ENCODE peak calls at places on chromosomes 1 and 21, in five cellular contexts. O, X, T, L and Q are unnamed samples.

GRCh38 chr1:9825101-9826074 is 1.6 kb upstream of the CLSTN1 start:
- DNase-seq in X (peak; percentile 60), O (peak; percentile 40), L (peak; percentile 52), T (no peak), Q (no peak)

GRCh38 chr1:17673335-17674075 is 81.6 kb upstream of the ACTL8 start:
- DNase-seq in X (no peak), L (no peak), O (no peak), T (no peak), Q (no peak)

GRCh38 chr1:218304281-218305039 is 19.4 kb downstream of the RRP15 start:
- DNase-seq in X (peak; percentile 88), T (no peak), L (no peak), O (no peak), Q (no peak)

GRCh38 chr1:145696630-145696960 is 10.6 kb downstream of the PDZK1 start:
- DNase-seq in X (no peak), T (no peak), L (no peak), O (no peak), Q (no peak)

GRCh38 chr1:222250376-222250775 is 297.5 kb downstream of the HHIPL2 start:
- DNase-seq in T (no peak), X (no peak), O (no peak), L (no peak), Q (no peak)

GRCh38 chr1:180262628-180263488 is 32.8 kb downstream of the LHX4 start:
- DNase-seq in X (no peak), T (no peak), L (peak; percentile 46), O (no peak), Q (no peak)

GRCh38 chr1:46735708-46736324 is 16.9 kb upstream of the EFCAB14 start:
- DNase-seq in O (peak; percentile 15), T (peak; percentile 2), L (no peak), X (no peak), Q (no peak)

GRCh38 chr1:205604825-205605544 is 26.8 kb downstream of the ELK4 start:
- DNase-seq in X (no peak), O (no peak), T (no peak), L (no peak), Q (no peak)

GRCh38 chr1:159753386-159753785 is 27.4 kb upstream of the DUSP23 start:
- DNase-seq in L (peak; percentile 82), O (no peak), X (no peak), T (no peak), Q (no peak)

GRCh38 chr1:224592636-224593579 is 23.2 kb upstream of the CNIH3 start:
- DNase-seq in T (no peak), X (no peak), O (no peak), L (no peak), Q (no peak)

GRCh38 chr1:67149179-67149770 is 14.5 kb upstream of the C1orf141 start:
- DNase-seq in O (peak; percentile 70), T (peak; percentile 37), X (peak; percentile 45), L (peak; percentile 69), Q (no peak)

GRCh38 chr1:203124011-203124410 is 3.5 kb upstream of the ADORA1 start:
- DNase-seq in X (no peak), T (no peak), O (no peak), L (no peak), Q (no peak)

GRCh38 chr1:20063861-20064292 is 6.1 kb upstream of the PLA2G5 start:
- DNase-seq in T (no peak), X (no peak), O (no peak), L (no peak), Q (no peak)

GRCh38 chr1:204711947-204712701 is 26.6 kb upstream of the LRRN2 start:
- DNase-seq in O (no peak), X (peak; percentile 57), T (no peak), L (no peak), Q (no peak)

GRCh38 chr1:19432943-19433609 is 52.3 kb downstream of the CAPZB start:
- DNase-seq in O (no peak), X (no peak), T (no peak), L (no peak), Q (no peak)

GRCh38 chr21:14875704-14876364 is 189.0 kb downstream of the NRIP1 start:
- DNase-seq in L (no peak), T (no peak), O (no peak), X (no peak), Q (no peak)

GRCh38 chr1:244304156-244304555 is 147.6 kb downstream of the ADSS2 start:
- DNase-seq in T (no peak), O (no peak), X (no peak), L (no peak), Q (no peak)

GRCh38 chr1:39129514-39129913 is 75.0 kb upstream of the MACF1 start:
- DNase-seq in T (no peak), O (no peak), X (no peak), L (no peak), Q (no peak)

GRCh38 chr1:153849487-153850185 is 73.1 kb downstream of the GATAD2B start:
- DNase-seq in L (peak; percentile 14), O (peak; percentile 20), T (no peak), X (no peak), Q (no peak)

GRCh38 chr1:89887270-89887669 is 66.4 kb downstream of the LRRC8D start:
- DNase-seq in T (no peak), X (no peak), L (no peak), O (no peak), Q (no peak)

GRCh38 chr1:78491311-78492071 is 717 bp downstream of the PTGFR start:
- DNase-seq in X (peak; percentile 33), L (peak; percentile 39), T (no peak), O (no peak), Q (no peak)

GRCh38 chr1:226882187-226882586 is 11.8 kb downstream of the PSEN2 start:
- DNase-seq in T (no peak), X (no peak), O (peak; percentile 32), L (no peak), Q (no peak)

GRCh38 chr1:179031855-179032513 is 6.3 kb downstream of the FAM20B start:
- DNase-seq in T (no peak), X (no peak), L (no peak), O (no peak), Q (no peak)